ENCODE peak calls at places on chromosome 14, in ten cellular contexts. N, J, I, Y, H, Z, X, C, M and B are unnamed samples. For H3K4me1 and H3K36me3, the result is how much of the 10 kb centered on the place peaks cover.

GRCh38 chr14:31530136-31530535 is 31.1 kb upstream of the NUBPL start:
- DNase-seq in M (no peak), Z (no peak), H (no peak), N (no peak), I (no peak), C (no peak), X (no peak), Y (no peak), J (no peak), B (no peak)

GRCh38 chr14:21070610-21071224 is 613 bp downstream of the ARHGEF40 start:
- DNase-seq in C (peak), M (peak), X (peak), Z (no peak), N (peak), H (peak), I (peak), Y (no peak), J (peak), B (no peak)

GRCh38 chr14:23321572-23322547 is 603 bp downstream of the PABPN1 start:
- DNase-seq in M (peak), I (peak), C (peak), J (peak), Z (no peak), N (peak), H (peak), X (peak), Y (no peak), B (no peak)

GRCh38 chr14:52080171-52080800 is 11.4 kb upstream of the NID2 start:
- DNase-seq in I (no peak), N (no peak), C (no peak), Z (no peak), M (no peak), Y (no peak), X (peak), J (no peak), H (no peak), B (no peak)

GRCh38 chr14:36738269-36738668 is 76.6 kb downstream of the PAX9 start:
- DNase-seq in H (no peak), X (no peak), M (no peak), I (no peak), Z (no peak), C (no peak), Y (no peak), J (no peak), N (no peak), B (no peak)

GRCh38 chr14:29745863-29746262 is 181.8 kb downstream of the PRKD1 start:
- DNase-seq in Z (no peak), C (no peak), Y (no peak), X (no peak), J (no peak), N (no peak), H (no peak), M (no peak), I (no peak), B (no peak)

GRCh38 chr14:99169776-99170356 is 102.1 kb downstream of the BCL11B start:
- DNase-seq in Y (no peak), I (no peak), M (peak), N (no peak), X (no peak), H (no peak), Z (no peak), J (no peak), C (no peak), B (no peak)

GRCh38 chr14:91352101-91352500 is 65.5 kb downstream of the CCDC88C start:
- DNase-seq in Z (no peak), N (no peak), C (no peak), Y (peak), J (no peak), X (no peak), I (no peak), M (peak), H (peak), B (no peak)

GRCh38 chr14:103121161-103121845 is 2.0 kb upstream of the TNFAIP2 start:
- DNase-seq in C (peak), X (peak), N (no peak), M (no peak), J (no peak), Z (no peak), I (no peak), Y (peak), H (peak), B (no peak)

GRCh38 chr14:32620724-32621123 is 291.6 kb downstream of the AKAP6 start:
- DNase-seq in H (no peak), I (no peak), N (no peak), C (no peak), J (no peak), X (no peak), Z (no peak), Y (no peak), M (no peak), B (no peak)

GRCh38 chr14:52313903-52314481 is at the start of gene PTGER2:
- DNase-seq in H (peak), N (peak), I (peak), X (peak), C (peak), Z (peak), J (peak), Y (peak), M (peak), B (no peak)

GRCh38 chr14:99802301-99803105 is 9.3 kb downstream of the EML1 start:
- DNase-seq in Z (no peak), M (no peak), N (no peak), Y (no peak), C (no peak), J (no peak), X (no peak), H (no peak), I (no peak), B (no peak)

GRCh38 chr14:69672372-69672771 is 61.0 kb downstream of the SUSD6 start:
- DNase-seq in I (no peak), X (no peak), C (no peak), Y (no peak), Z (no peak), J (no peak), N (no peak), M (no peak), H (no peak), B (no peak)

GRCh38 chr14:69671365-69672050 is 60.1 kb downstream of the SUSD6 start:
- DNase-seq in H (no peak), J (no peak), I (no peak), M (peak), C (no peak), Z (no peak), N (no peak), Y (no peak), X (no peak), B (no peak)

GRCh38 chr14:69667938-69668336 is 56.5 kb downstream of the SUSD6 start:
- DNase-seq in I (no peak), C (no peak), H (no peak), N (no peak), J (no peak), Y (no peak), X (no peak), Z (no peak), M (no peak), B (no peak)

GRCh38 chr14:69669375-69669774 is 58.0 kb downstream of the SUSD6 start:
- DNase-seq in Z (no peak), N (no peak), J (no peak), X (no peak), I (no peak), H (no peak), Y (no peak), C (no peak), M (no peak), B (no peak)

GRCh38 chr14:69670093-69670492 is 58.7 kb downstream of the SUSD6 start:
- DNase-seq in N (no peak), X (no peak), Z (no peak), J (no peak), C (no peak), I (no peak), Y (no peak), M (no peak), H (no peak), B (no peak)
- H3K4me1 ChIP-seq in N (under half), X (half or more), Z (under half), J (under half), C (half or more), I (under half), Y (half or more), M (under half), H (half or more), B (under half)

GRCh38 chr14:73725116-73726024 is 11.2 kb upstream of the PNMA1 start:
- DNase-seq in X (peak), Z (no peak), H (peak), I (peak), N (no peak), Y (no peak), C (no peak), M (no peak), J (no peak), B (no peak)

GRCh38 chr14:73722581-73722980 is 8.4 kb upstream of the PNMA1 start:
- DNase-seq in N (no peak), I (no peak), X (no peak), M (no peak), J (no peak), H (no peak), Z (no peak), C (no peak), Y (no peak), B (no peak)

GRCh38 chr14:73723799-73724621 is 9.8 kb upstream of the PNMA1 start:
- DNase-seq in H (peak), J (no peak), N (no peak), Y (peak), Z (no peak), C (no peak), X (peak), I (no peak), M (peak), B (no peak)

GRCh38 chr14:73724696-73725095 is 10.5 kb upstream of the PNMA1 start:
- DNase-seq in C (no peak), Y (no peak), N (no peak), Z (no peak), I (no peak), H (no peak), J (no peak), X (no peak), M (no peak), B (no peak)

GRCh38 chr14:73723411-73723798 is 9.2 kb upstream of the PNMA1 start:
- DNase-seq in H (no peak), Z (no peak), I (no peak), N (no peak), C (no peak), X (no peak), Y (no peak), M (no peak), J (no peak), B (no peak)
- H3K36me3 ChIP-seq in H (under half), Z (half or more), I (under half), N (half or more), C (under half), X (under half), Y (half or more), M (under half), J (half or more), B (half or more)

GRCh38 chr14:58138065-58138718 is 13.8 kb downstream of the ARMH4 start:
- DNase-seq in Z (no peak), J (no peak), I (peak), N (no peak), M (no peak), H (no peak), X (no peak), C (no peak), Y (no peak), B (no peak)
- H3K4me1 ChIP-seq in Z (under half), J (under half), I (under half), N (under half), M (under half), H (under half), X (under half), C (under half), Y (under half), B (under half)

GRCh38 chr14:100862793-100863192 is 36.9 kb downstream of the MEG3 start:
- DNase-seq in J (no peak), I (no peak), N (no peak), M (no peak), Z (no peak), C (no peak), H (no peak), Y (no peak), X (no peak), B (no peak)

GRCh38 chr14:100861188-100861936 is 35.4 kb downstream of the MEG3 start:
- DNase-seq in H (no peak), J (no peak), Y (peak), N (no peak), X (no peak), I (peak), M (no peak), Z (no peak), C (no peak), B (no peak)

GRCh38 chr14:100862277-100862676 is 36.4 kb downstream of the MEG3 start:
- DNase-seq in N (no peak), C (no peak), I (peak), H (no peak), M (no peak), Y (peak), J (no peak), X (peak), Z (no peak), B (no peak)

GRCh38 chr14:100860556-100861187 is 34.8 kb downstream of the MEG3 start:
- DNase-seq in Y (peak), C (no peak), Z (no peak), H (no peak), J (no peak), X (no peak), N (no peak), I (no peak), M (no peak), B (no peak)

DNA sequence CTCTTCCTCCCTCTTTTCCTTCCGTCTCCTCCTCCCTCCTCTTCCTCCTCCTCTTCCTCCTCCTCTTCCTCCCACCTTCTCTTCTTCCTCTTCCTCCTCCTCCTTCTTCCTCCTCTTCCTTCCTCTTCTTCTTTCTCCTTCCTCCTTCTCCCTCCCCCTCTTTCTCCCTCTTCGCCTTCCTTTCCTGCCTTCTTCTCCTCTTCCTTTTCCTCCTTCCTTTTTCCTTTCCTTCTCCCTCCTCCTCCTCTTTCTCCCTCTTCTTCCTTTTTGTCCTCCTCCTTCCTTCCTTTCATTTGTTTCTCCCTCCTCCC is 36.0 kb downstream of the MEG3 start:
- DNase-seq in I (no peak), Z (no peak), H (no peak), C (no peak), N (no peak), X (no peak), M (no peak), Y (no peak), J (no peak), B (no peak)
- H3K36me3 ChIP-seq in I (under half), Z (under half), H (under half), C (under half), N (under half), X (under half), M (under half), Y (under half), J (under half), B (under half)

GRCh38 chr14:73800970-73801515 is 50.6 kb upstream of the PTGR2 start:
- DNase-seq in Z (no peak), I (no peak), J (no peak), M (no peak), X (no peak), N (no peak), Y (no peak), C (no peak), H (no peak), B (no peak)
- H3K4me1 ChIP-seq in Z (under half), I (under half), J (under half), M (under half), X (under half), N (under half), Y (under half), C (under half), H (under half), B (under half)

DNA sequence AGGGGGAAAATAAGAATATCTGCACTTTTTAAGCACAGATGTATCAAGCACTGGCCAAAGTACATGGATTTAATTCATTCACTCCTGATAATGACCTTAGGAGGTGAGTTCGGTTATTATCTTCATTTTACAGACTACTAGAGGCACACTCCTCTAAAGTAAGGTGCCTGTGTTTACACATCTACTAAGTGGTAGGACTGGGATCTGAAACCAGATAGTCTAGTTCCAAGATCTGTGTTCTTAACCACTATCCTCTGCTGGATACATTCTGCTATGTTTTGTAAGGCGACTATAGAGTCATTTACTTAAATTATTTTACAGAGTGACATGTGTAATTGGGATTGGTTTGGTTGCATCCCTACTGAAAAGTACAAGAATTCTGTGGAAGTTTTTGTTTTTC is 175.3 kb downstream of the ESR2 start:
- DNase-seq in J (no peak), Y (no peak), H (no peak), N (no peak), X (no peak), I (no peak), M (no peak), Z (no peak), C (no peak), B (no peak)
- H3K36me3 ChIP-seq in J (half or more), Y (half or more), H (under half), N (under half), X (under half), I (under half), M (under half), Z (half or more), C (under half), B (under half)

GRCh38 chr14:68654471-68654941 is 138.4 kb downstream of the ZFP36L1 start:
- DNase-seq in C (no peak), X (peak), N (no peak), M (no peak), H (no peak), I (no peak), Y (no peak), J (no peak), Z (no peak), B (no peak)

GRCh38 chr14:68655021-68655811 is 137.7 kb downstream of the ZFP36L1 start:
- DNase-seq in Z (no peak), M (no peak), H (no peak), I (no peak), J (no peak), X (peak), Y (no peak), N (no peak), C (no peak), B (no peak)

GRCh38 chr14:68657300-68658028 is 135.4 kb downstream of the ZFP36L1 start:
- DNase-seq in Y (no peak), H (no peak), I (no peak), N (no peak), Z (no peak), C (no peak), J (no peak), M (no peak), X (no peak), B (no peak)

GRCh38 chr14:68656452-68656851 is 136.4 kb downstream of the ZFP36L1 start:
- DNase-seq in C (no peak), J (no peak), N (no peak), X (no peak), I (no peak), Z (no peak), M (no peak), H (no peak), Y (no peak), B (no peak)

GRCh38 chr14:68655961-68656360 is 136.9 kb downstream of the ZFP36L1 start:
- DNase-seq in N (no peak), X (no peak), M (peak), Z (no peak), Y (no peak), I (no peak), J (no peak), C (no peak), H (no peak), B (no peak)
- H3K4me1 ChIP-seq in N (under half), X (under half), M (under half), Z (under half), Y (under half), I (under half), J (under half), C (under half), H (under half), B (under half)

GRCh38 chr14:49679271-49679670 is 8.7 kb downstream of the POLE2 start:
- DNase-seq in X (no peak), Z (no peak), M (no peak), C (no peak), J (no peak), H (no peak), N (no peak), I (no peak), Y (no peak), B (no peak)
- H3K36me3 ChIP-seq in X (under half), Z (under half), M (under half), C (under half), J (half or more), H (under half), N (under half), I (under half), Y (under half), B (half or more)

GRCh38 chr14:71994416-71994815 is 62.2 kb downstream of the RGS6 start:
- DNase-seq in I (no peak), X (no peak), Y (no peak), H (no peak), C (no peak), N (no peak), M (no peak), J (no peak), Z (no peak), B (no peak)
- H3K4me1 ChIP-seq in I (under half), X (under half), Y (under half), H (under half), C (under half), N (under half), M (under half), J (under half), Z (under half), B (under half)